ENCODE peak calls at places on chromosome 21, in seven cellular contexts. O is astrocyte, V is nephron progenitor cell, P is stomach, K is RPMI7951, H is HL-60, Z is AG04450. D is an unnamed sample.

GRCh38 chr21:42614391-42614790 is 39.0 kb upstream of the PDE9A start:
- DNase-seq in H (no peak), P (no peak), Z (no peak), V (no peak), K (no peak), O (no peak), D (peak; percentile 10)

GRCh38 chr21:44089001-44089911 is 17.9 kb upstream of the PWP2 start:
- DNase-seq in P (peak; percentile 25), K (no peak), O (no peak), V (no peak), H (peak; percentile 94), Z (no peak), D (peak; percentile 73)

GRCh38 chr21:32319012-32319411 is 20.4 kb downstream of the MRAP start:
- DNase-seq in V (no peak), Z (no peak), H (no peak), O (no peak), K (no peak), P (no peak), D (no peak)

GRCh38 chr21:22711636-22712035 is 1713.4 kb downstream of the NCAM2 start:
- DNase-seq in Z (no peak), O (no peak), K (no peak), H (no peak), P (no peak), V (no peak), D (no peak)

GRCh38 chr21:45800339-45801080 is 157.0 kb downstream of the PCBP3 start:
- DNase-seq in Z (no peak), V (no peak), K (no peak), P (no peak), O (no peak), H (no peak), D (no peak)

GRCh38 chr21:37219766-37220432 is 47.2 kb downstream of the VPS26C start:
- DNase-seq in P (no peak), Z (no peak), O (peak; percentile 9), H (no peak), K (peak; percentile 52), V (no peak), D (peak; percentile 54)

GRCh38 chr21:42863504-42863870 is 15.9 kb downstream of the WDR4 start:
- DNase-seq in P (no peak), Z (no peak), O (no peak), H (no peak), V (no peak), K (no peak), D (no peak)

GRCh38 chr21:33374080-33374873 is 28.9 kb upstream of the IFNGR2 start:
- DNase-seq in O (peak; percentile 35), P (peak; percentile 58), H (peak; percentile 69), K (peak; percentile 49), V (peak; percentile 11), Z (no peak), D (peak; percentile 88)

GRCh38 chr21:34510148-34511142 is 1.6 kb downstream of the KCNE1 start:
- DNase-seq in H (peak; percentile 87), K (peak; percentile 50), V (peak; percentile 62), Z (no peak), P (peak; percentile 79), O (no peak), D (peak; percentile 66)

GRCh38 chr21:14918542-14918941 is 146.3 kb downstream of the NRIP1 start:
- DNase-seq in H (no peak), O (no peak), V (no peak), Z (no peak), K (no peak), P (no peak), D (no peak)

GRCh38 chr21:45882641-45883040 is 98.9 kb upstream of the COL6A1 start:
- DNase-seq in Z (no peak), H (no peak), O (no peak), V (no peak), P (no peak), K (no peak), D (no peak)

GRCh38 chr21:31218830-31219608 is 125.0 kb downstream of the TIAM1 start:
- DNase-seq in H (no peak), V (peak; percentile 39), P (peak; percentile 44), K (peak; percentile 48), Z (no peak), O (peak; percentile 61), D (no peak)

GRCh38 chr21:41142051-41142795 is 25.7 kb upstream of the BACE2 start:
- DNase-seq in P (no peak), K (peak; percentile 53), O (peak; percentile 97), Z (peak; percentile 6), H (no peak), V (no peak), D (no peak)

GRCh38 chr21:45975017-45975595 is 6.5 kb upstream of the COL6A1 start:
- DNase-seq in Z (no peak), P (peak; percentile 31), O (peak; percentile 45), H (no peak), V (peak; percentile 47), K (peak; percentile 93), D (no peak)

GRCh38 chr21:43797925-43798715 is 8.7 kb downstream of the RRP1 start:
- DNase-seq in O (no peak), K (no peak), P (no peak), H (no peak), V (no peak), Z (no peak), D (no peak)

GRCh38 chr21:41761211-41762181 is 5.4 kb downstream of the RIPK4 start:
- DNase-seq in V (no peak), Z (no peak), K (peak; percentile 99), P (peak; percentile 77), O (no peak), H (peak; percentile 58), D (no peak)

GRCh38 chr21:27423906-27424595 is 457.2 kb upstream of the ADAMTS5 start:
- DNase-seq in V (no peak), H (no peak), P (no peak), K (peak; percentile 90), O (peak; percentile 67), Z (peak; percentile 16), D (no peak)

GRCh38 chr21:33641339-33642026 is at the start of gene CRYZL1:
- DNase-seq in Z (peak; percentile 98), K (peak; percentile 99), H (peak; percentile 100), V (peak; percentile 100), P (peak; percentile 100), O (peak; percentile 99), D (peak; percentile 99)

GRCh38 chr21:40200962-40201361 is 333.7 kb downstream of the PCP4 start:
- DNase-seq in V (no peak), P (no peak), H (no peak), K (no peak), O (no peak), Z (no peak), D (no peak)

GRCh38 chr21:38735807-38736206 is 69.9 kb upstream of the ETS2 start:
- DNase-seq in H (no peak), P (no peak), V (no peak), O (no peak), Z (no peak), K (no peak), D (no peak)

GRCh38 chr21:31347435-31348032 is 3.5 kb upstream of the TIAM1 start:
- DNase-seq in H (no peak), O (no peak), V (no peak), Z (no peak), K (peak; percentile 59), P (no peak), D (no peak)

GRCh38 chr21:33022828-33023573 is 2.7 kb upstream of the OLIG2 start:
- DNase-seq in V (no peak), O (no peak), P (no peak), H (no peak), Z (no peak), K (no peak), D (no peak)

GRCh38 chr21:39756285-39756684 is 11.3 kb downstream of the IGSF5 start:
- DNase-seq in H (no peak), Z (no peak), K (no peak), O (no peak), V (no peak), P (no peak), D (no peak)

GRCh38 chr21:39788383-39788782 is 43.4 kb downstream of the IGSF5 start:
- DNase-seq in V (peak; percentile 83), P (peak; percentile 78), H (no peak), Z (no peak), K (peak; percentile 86), O (peak; percentile 92), D (no peak)

GRCh38 chr21:44391345-44392091 is 38.1 kb downstream of the TRPM2 start:
- DNase-seq in P (peak; percentile 56), K (peak; percentile 9), Z (no peak), O (no peak), V (no peak), H (peak; percentile 84), D (peak; percentile 9)

GRCh38 chr21:28795251-28795650 is 197.4 kb downstream of the LTN1 start:
- DNase-seq in P (no peak), H (no peak), V (no peak), O (no peak), Z (no peak), K (no peak), D (no peak)

GRCh38 chr21:33300701-33301631 is 23.8 kb upstream of the IFNAR1 start:
- DNase-seq in P (no peak), H (peak; percentile 87), Z (no peak), O (no peak), V (no peak), K (peak; percentile 23), D (peak; percentile 95)

D was measured in GF-D8.